ENCODE peak calls at places on chromosomes 4 and X, in nine cellular contexts. Q, K, O, U, L, C, Y, S and I are unnamed samples.

GRCh38 chr4:110636677-110637407 is 14.0 kb upstream of the PITX2 start:
- DNase-seq in U (no peak), C (peak; percentile 57), Q (no peak), L (no peak), S (peak; percentile 72), O (peak; percentile 51), Y (no peak), K (no peak), I (no peak)

GRCh38 chrX:45712067-45712466 is 511.4 kb upstream of the DIPK2B start:
- DNase-seq in K (no peak), S (peak; percentile 65), Q (no peak), L (peak; percentile 64), U (peak; percentile 90), C (no peak), Y (no peak), O (no peak), I (peak; percentile 32)

GRCh38 chr4:184756399-184756798 is 22.5 kb upstream of the CENPU start:
- DNase-seq in C (no peak), Y (no peak), O (no peak), S (peak; percentile 47), U (no peak), Q (no peak), L (peak; percentile 8), K (no peak), I (no peak)

GRCh38 chr4:160375746-160376452 is 1273.0 kb downstream of the RAPGEF2 start:
- DNase-seq in K (no peak), O (no peak), Q (no peak), S (no peak), C (no peak), U (peak; percentile 13), L (peak; percentile 20), Y (no peak), I (peak; percentile 52)

GRCh38 chrX:136456133-136456532 is 31.6 kb upstream of the BRS3 start:
- DNase-seq in Y (no peak), L (no peak), K (no peak), Q (no peak), U (no peak), C (no peak), O (no peak), S (no peak), I (no peak)

GRCh38 chrX:151776936-151777335 is 42.4 kb downstream of the CNGA2 start:
- DNase-seq in O (no peak), U (no peak), K (no peak), L (no peak), Q (no peak), C (no peak), Y (no peak), S (no peak), I (no peak)

GRCh38 chr4:153643406-153644016 is 40.6 kb upstream of the TLR2 start:
- DNase-seq in C (peak; percentile 46), K (no peak), Q (peak; percentile 92), L (peak; percentile 54), O (no peak), Y (peak; percentile 72), U (peak; percentile 60), S (peak; percentile 59), I (peak; percentile 10)

GRCh38 chrX:136896121-136896914 is 15.8 kb upstream of the RBMX start:
- DNase-seq in S (peak; percentile 53), Q (no peak), U (no peak), O (no peak), L (no peak), K (no peak), Y (no peak), C (no peak), I (no peak)

GRCh38 chr4:35229021-35229420 is 1015.3 kb downstream of the ARAP2 start:
- DNase-seq in K (no peak), Y (no peak), S (no peak), O (no peak), C (no peak), Q (no peak), L (no peak), U (no peak), I (no peak)

GRCh38 chr4:107808572-107808971 is 16.2 kb upstream of the SGMS2 start:
- DNase-seq in L (no peak), O (no peak), U (no peak), Q (no peak), Y (no peak), K (no peak), C (no peak), S (no peak), I (no peak)

GRCh38 chr4:174757736-174758135 is 71.3 kb downstream of the GLRA3 start:
- DNase-seq in O (no peak), C (no peak), S (no peak), L (no peak), Y (no peak), U (no peak), K (no peak), Q (no peak), I (no peak)

GRCh38 chrX:19811807-19812604 is 75.4 kb downstream of the SH3KBP1 start:
- DNase-seq in O (no peak), U (no peak), S (peak; percentile 87), L (no peak), Q (peak; percentile 68), C (no peak), Y (no peak), K (no peak), I (peak; percentile 60)

DNA sequence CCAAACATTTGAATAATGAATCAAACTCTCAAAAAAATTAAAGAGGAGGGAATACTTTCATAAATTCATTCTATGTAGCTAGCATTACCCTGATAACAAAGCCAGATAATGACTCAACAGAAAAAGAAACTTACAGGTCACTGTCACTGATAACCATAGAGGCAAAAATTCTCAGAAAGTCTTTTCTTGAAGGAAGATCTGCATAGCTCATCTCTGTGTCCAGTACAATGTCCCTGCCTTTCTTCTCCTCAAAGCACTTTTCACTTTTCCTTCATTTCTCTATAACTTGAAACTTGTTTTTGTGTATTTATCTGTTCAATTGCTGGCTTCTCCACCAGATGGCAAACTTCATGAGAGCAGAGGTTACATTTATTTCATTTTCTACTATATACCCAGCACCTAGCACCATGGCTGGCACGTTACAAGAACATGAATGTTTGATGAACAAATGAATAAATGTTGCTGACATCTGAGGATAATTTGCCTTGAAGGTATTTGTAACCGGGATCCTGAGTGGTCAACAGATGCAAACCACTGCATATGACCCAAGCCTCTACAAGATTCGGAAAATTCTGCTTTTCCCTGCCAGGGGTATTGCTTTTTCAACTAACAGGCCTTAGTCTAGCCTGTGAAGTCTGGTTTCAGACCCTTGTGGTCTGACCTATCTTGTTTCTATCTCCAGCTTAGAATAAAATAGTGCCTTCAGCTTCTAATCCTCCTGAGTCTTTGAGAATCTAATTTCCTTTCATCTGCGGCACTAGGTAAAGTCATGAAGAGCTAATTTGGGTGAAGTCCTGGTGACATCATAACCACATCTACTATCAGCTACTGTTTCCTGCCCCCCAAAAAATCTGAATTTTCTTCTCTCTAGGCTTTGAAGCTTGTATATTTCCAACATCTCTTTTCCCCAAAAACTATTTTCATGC is 52.5 kb upstream of the ANTXR2 start:
- DNase-seq in Q (peak; percentile 9), U (peak; percentile 48), L (peak; percentile 31), K (no peak), O (no peak), S (peak; percentile 50), Y (peak; percentile 17), C (peak; percentile 18), I (no peak)
- H3K27ac ChIP-seq in Q (no peak overlapping the region), U (peak overlapping the region; percentile 85), L (peak overlapping the region; percentile 68), K (no peak overlapping the region), O (no peak overlapping the region), S (no peak overlapping the region), Y (no peak overlapping the region), C (no peak overlapping the region), I (no peak overlapping the region)

GRCh38 chr4:168817418-168817817 is 192.6 kb downstream of the CBR4 start:
- DNase-seq in O (no peak), C (no peak), S (no peak), Q (no peak), K (no peak), L (no peak), Y (no peak), U (no peak), I (no peak)
- H3K4me3 ChIP-seq in O (peak overlapping the region; percentile 34), C (no peak overlapping the region), S (no peak overlapping the region), Q (no peak overlapping the region), K (peak overlapping the region; percentile 43), L (no peak overlapping the region), Y (no peak overlapping the region), U (peak overlapping the region; percentile 36), I (no peak overlapping the region)

GRCh38 chr4:119281374-119281773 is 40.6 kb downstream of the FABP2 start:
- DNase-seq in L (no peak), Q (no peak), U (no peak), S (no peak), O (no peak), K (no peak), Y (no peak), C (no peak), I (no peak)
- TF ChIP-seq CTCF in L (no peak), Q (no peak), U (no peak), S (no peak), O (no peak), K (no peak), Y (no peak), C (no peak), I (no peak)

DNA sequence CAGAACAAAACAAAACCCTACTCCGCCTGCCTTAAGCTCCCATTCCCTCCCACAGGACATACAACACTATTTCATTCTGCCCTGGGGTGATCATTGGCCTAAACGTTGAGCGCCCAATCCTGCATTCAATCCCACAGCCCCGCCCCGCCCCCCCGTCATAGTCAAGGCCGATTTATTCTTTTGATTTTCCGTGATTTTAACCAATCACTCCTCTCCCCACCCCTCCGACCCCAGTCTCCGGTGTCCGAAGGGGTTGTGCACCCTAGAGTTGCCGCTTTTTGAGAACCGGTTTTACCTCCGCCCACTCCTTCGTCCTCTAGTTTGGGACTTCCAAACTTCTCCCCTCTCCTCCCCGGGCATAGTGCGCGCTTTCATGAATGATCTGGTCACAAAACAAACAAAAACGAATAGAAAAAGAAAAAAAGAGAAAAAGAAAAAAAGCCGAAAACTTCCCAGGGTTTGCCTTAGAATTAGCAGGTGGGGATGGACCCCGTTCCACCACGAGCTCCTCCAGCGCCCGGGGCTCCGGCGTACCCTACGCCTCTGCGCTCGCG is 446 bp upstream of the UBE2A start:
- DNase-seq in L (peak; percentile 32), U (peak; percentile 51), O (no peak), C (peak; percentile 15), Q (peak; percentile 68), S (peak; percentile 20), Y (peak; percentile 7), K (no peak), I (peak; percentile 35)
- H3K27ac ChIP-seq in L (peak overlapping the region; percentile 66), U (peak overlapping the region; percentile 71), O (peak overlapping the region; percentile 85), C (peak overlapping the region; percentile 72), Q (peak overlapping the region; percentile 73), S (peak overlapping the region; percentile 70), Y (peak overlapping the region; percentile 57), K (peak overlapping the region; percentile 94), I (peak overlapping the region; percentile 83)

GRCh38 chr4:1218892-1219552 is 29.9 kb downstream of the CTBP1 start:
- DNase-seq in Y (peak; percentile 75), U (no peak), L (no peak), S (no peak), C (no peak), K (no peak), Q (peak; percentile 86), O (no peak), I (no peak)
- H3K4me3 ChIP-seq in Y (peak overlapping the region; percentile 41), U (no peak overlapping the region), L (no peak overlapping the region), S (no peak overlapping the region), C (no peak overlapping the region), K (no peak overlapping the region), Q (peak overlapping the region; percentile 62), O (no peak overlapping the region), I (no peak overlapping the region)

GRCh38 chr4:62490635-62491034 is 1290.5 kb downstream of the ADGRL3 start:
- DNase-seq in C (no peak), O (no peak), Y (no peak), Q (no peak), K (no peak), S (no peak), L (peak; percentile 4), U (peak; percentile 41), I (no peak)
- TF ChIP-seq CTCF in C (no peak), O (no peak), Y (no peak), Q (no peak), K (no peak), S (no peak), L (no peak), U (no peak), I (no peak)